ENCODE peak calls at places on chromosomes 2 and 18, in ten cellular contexts. One of them, this sample, is unnamed.

GRCh38 chr2:230411484-230412368 is 4.3 kb upstream of the SP100 start:
- DNase-seq in WTC11: peak
- DNase-seq in HCT116: no peak
- DNase-seq in CD8-positive, alpha-beta T cell: peak
- DNase-seq in naive thymus-derived CD8-positive, alpha-beta T cell: peak
- DNase-seq in fibroblast of mammary gland: peak
- DNase-seq in Kasumi-1: no peak
- DNase-seq in CD4-positive, alpha-beta memory T cell: peak
- DNase-seq in activated T-cell treated with anti-CD3 and anti-CD28 coated beads for 1 hour: peak
- DNase-seq in left cardiac atrium: peak
- DNase-seq in this sample: peak

GRCh38 chr2:94874277-94874997 is 3.2 kb downstream of the TEKT4 start:
- DNase-seq in naive thymus-derived CD8-positive, alpha-beta T cell: peak
- DNase-seq in fibroblast of mammary gland: peak
- DNase-seq in WTC11: peak
- DNase-seq in left cardiac atrium: no peak
- DNase-seq in HCT116: peak
- DNase-seq in activated T-cell treated with anti-CD3 and anti-CD28 coated beads for 1 hour: peak
- DNase-seq in CD4-positive, alpha-beta memory T cell: peak
- DNase-seq in Kasumi-1: peak
- DNase-seq in CD8-positive, alpha-beta T cell: peak
- DNase-seq in this sample: peak

GRCh38 chr18:31454066-31454708 is 6.6 kb downstream of the DSG3 start:
- DNase-seq in naive thymus-derived CD8-positive, alpha-beta T cell: no peak
- DNase-seq in HCT116: peak
- DNase-seq in Kasumi-1: no peak
- DNase-seq in WTC11: no peak
- DNase-seq in fibroblast of mammary gland: peak
- DNase-seq in CD8-positive, alpha-beta T cell: no peak
- DNase-seq in activated T-cell treated with anti-CD3 and anti-CD28 coated beads for 1 hour: no peak
- DNase-seq in left cardiac atrium: no peak
- DNase-seq in CD4-positive, alpha-beta memory T cell: no peak
- DNase-seq in this sample: no peak

GRCh38 chr2:144517825-144518699 is 1.9 kb downstream of the ZEB2 start:
- DNase-seq in left cardiac atrium: no peak
- DNase-seq in HCT116: no peak
- DNase-seq in CD8-positive, alpha-beta T cell: no peak
- DNase-seq in activated T-cell treated with anti-CD3 and anti-CD28 coated beads for 1 hour: no peak
- DNase-seq in naive thymus-derived CD8-positive, alpha-beta T cell: no peak
- DNase-seq in CD4-positive, alpha-beta memory T cell: peak
- DNase-seq in WTC11: no peak
- DNase-seq in fibroblast of mammary gland: no peak
- DNase-seq in Kasumi-1: peak
- DNase-seq in this sample: no peak

GRCh38 chr18:76494181-76494540 is 881 bp downstream of the ZNF516 start:
- DNase-seq in WTC11: peak
- DNase-seq in HCT116: no peak
- DNase-seq in naive thymus-derived CD8-positive, alpha-beta T cell: no peak
- DNase-seq in CD4-positive, alpha-beta memory T cell: peak
- DNase-seq in left cardiac atrium: no peak
- DNase-seq in activated T-cell treated with anti-CD3 and anti-CD28 coated beads for 1 hour: peak
- DNase-seq in Kasumi-1: peak
- DNase-seq in CD8-positive, alpha-beta T cell: no peak
- DNase-seq in fibroblast of mammary gland: peak
- DNase-seq in this sample: no peak

GRCh38 chr18:74775239-74775638 is 177.6 kb downstream of the ZNF407 start:
- DNase-seq in HCT116: no peak
- DNase-seq in left cardiac atrium: no peak
- DNase-seq in Kasumi-1: no peak
- DNase-seq in CD8-positive, alpha-beta T cell: no peak
- DNase-seq in activated T-cell treated with anti-CD3 and anti-CD28 coated beads for 1 hour: no peak
- DNase-seq in naive thymus-derived CD8-positive, alpha-beta T cell: no peak
- DNase-seq in WTC11: no peak
- DNase-seq in CD4-positive, alpha-beta memory T cell: no peak
- DNase-seq in fibroblast of mammary gland: peak
- DNase-seq in this sample: no peak

GRCh38 chr2:219402665-219403515 is 15.2 kb upstream of the DNPEP start:
- DNase-seq in left cardiac atrium: peak
- DNase-seq in WTC11: peak
- DNase-seq in fibroblast of mammary gland: peak
- DNase-seq in HCT116: peak
- DNase-seq in activated T-cell treated with anti-CD3 and anti-CD28 coated beads for 1 hour: peak
- DNase-seq in Kasumi-1: peak
- DNase-seq in CD4-positive, alpha-beta memory T cell: peak
- DNase-seq in CD8-positive, alpha-beta T cell: peak
- DNase-seq in naive thymus-derived CD8-positive, alpha-beta T cell: peak
- DNase-seq in this sample: peak

GRCh38 chr2:85560812-85561279 is 447 bp downstream of the GGCX start:
- DNase-seq in HCT116: no peak
- DNase-seq in CD4-positive, alpha-beta memory T cell: no peak
- DNase-seq in WTC11: no peak
- DNase-seq in left cardiac atrium: no peak
- DNase-seq in CD8-positive, alpha-beta T cell: no peak
- DNase-seq in fibroblast of mammary gland: no peak
- DNase-seq in activated T-cell treated with anti-CD3 and anti-CD28 coated beads for 1 hour: no peak
- DNase-seq in Kasumi-1: no peak
- DNase-seq in naive thymus-derived CD8-positive, alpha-beta T cell: no peak
- DNase-seq in this sample: no peak

GRCh38 chr2:21041943-21042707 is 1.7 kb downstream of the APOB start:
- DNase-seq in Kasumi-1: no peak
- DNase-seq in WTC11: no peak
- DNase-seq in CD4-positive, alpha-beta memory T cell: no peak
- DNase-seq in activated T-cell treated with anti-CD3 and anti-CD28 coated beads for 1 hour: no peak
- DNase-seq in naive thymus-derived CD8-positive, alpha-beta T cell: no peak
- DNase-seq in left cardiac atrium: peak
- DNase-seq in HCT116: no peak
- DNase-seq in fibroblast of mammary gland: peak
- DNase-seq in CD8-positive, alpha-beta T cell: no peak
- DNase-seq in this sample: no peak

GRCh38 chr2:2164326-2164917 is 166.7 kb downstream of the MYT1L start:
- DNase-seq in Kasumi-1: no peak
- DNase-seq in CD4-positive, alpha-beta memory T cell: no peak
- DNase-seq in CD8-positive, alpha-beta T cell: no peak
- DNase-seq in activated T-cell treated with anti-CD3 and anti-CD28 coated beads for 1 hour: no peak
- DNase-seq in WTC11: no peak
- DNase-seq in HCT116: no peak
- DNase-seq in naive thymus-derived CD8-positive, alpha-beta T cell: no peak
- DNase-seq in fibroblast of mammary gland: no peak
- DNase-seq in left cardiac atrium: no peak
- DNase-seq in this sample: no peak

GRCh38 chr2:43852196-43852730 is 13.5 kb downstream of the ABCG8 start:
- DNase-seq in CD4-positive, alpha-beta memory T cell: no peak
- DNase-seq in Kasumi-1: no peak
- DNase-seq in HCT116: no peak
- DNase-seq in CD8-positive, alpha-beta T cell: no peak
- DNase-seq in WTC11: no peak
- DNase-seq in activated T-cell treated with anti-CD3 and anti-CD28 coated beads for 1 hour: no peak
- DNase-seq in left cardiac atrium: no peak
- DNase-seq in fibroblast of mammary gland: no peak
- DNase-seq in naive thymus-derived CD8-positive, alpha-beta T cell: no peak
- DNase-seq in this sample: no peak

GRCh38 chr2:170917219-170917851 is 11.7 kb upstream of the GORASP2 start:
- DNase-seq in naive thymus-derived CD8-positive, alpha-beta T cell: no peak
- DNase-seq in CD4-positive, alpha-beta memory T cell: no peak
- DNase-seq in left cardiac atrium: no peak
- DNase-seq in fibroblast of mammary gland: no peak
- DNase-seq in activated T-cell treated with anti-CD3 and anti-CD28 coated beads for 1 hour: no peak
- DNase-seq in CD8-positive, alpha-beta T cell: no peak
- DNase-seq in WTC11: peak
- DNase-seq in Kasumi-1: no peak
- DNase-seq in HCT116: no peak
- DNase-seq in this sample: no peak

GRCh38 chr2:166653185-166653813 is 159.2 kb upstream of the SCN7A start:
- DNase-seq in fibroblast of mammary gland: peak
- DNase-seq in CD4-positive, alpha-beta memory T cell: no peak
- DNase-seq in Kasumi-1: no peak
- DNase-seq in activated T-cell treated with anti-CD3 and anti-CD28 coated beads for 1 hour: no peak
- DNase-seq in HCT116: no peak
- DNase-seq in left cardiac atrium: no peak
- DNase-seq in naive thymus-derived CD8-positive, alpha-beta T cell: no peak
- DNase-seq in WTC11: no peak
- DNase-seq in CD8-positive, alpha-beta T cell: no peak
- DNase-seq in this sample: no peak

GRCh38 chr2:42923632-42924425 is 131.4 kb upstream of the HAAO start:
- DNase-seq in CD4-positive, alpha-beta memory T cell: no peak
- DNase-seq in WTC11: no peak
- DNase-seq in CD8-positive, alpha-beta T cell: no peak
- DNase-seq in left cardiac atrium: peak
- DNase-seq in fibroblast of mammary gland: peak
- DNase-seq in Kasumi-1: no peak
- DNase-seq in HCT116: no peak
- DNase-seq in activated T-cell treated with anti-CD3 and anti-CD28 coated beads for 1 hour: no peak
- DNase-seq in naive thymus-derived CD8-positive, alpha-beta T cell: no peak
- DNase-seq in this sample: no peak

GRCh38 chr2:145287686-145288085 is 767.8 kb upstream of the ZEB2 start:
- DNase-seq in Kasumi-1: no peak
- DNase-seq in left cardiac atrium: no peak
- DNase-seq in naive thymus-derived CD8-positive, alpha-beta T cell: no peak
- DNase-seq in HCT116: no peak
- DNase-seq in CD4-positive, alpha-beta memory T cell: no peak
- DNase-seq in activated T-cell treated with anti-CD3 and anti-CD28 coated beads for 1 hour: no peak
- DNase-seq in WTC11: no peak
- DNase-seq in fibroblast of mammary gland: peak
- DNase-seq in CD8-positive, alpha-beta T cell: no peak
- DNase-seq in this sample: no peak

GRCh38 chr2:1634681-1635341 is 109.5 kb downstream of the PXDN start:
- DNase-seq in HCT116: no peak
- DNase-seq in naive thymus-derived CD8-positive, alpha-beta T cell: no peak
- DNase-seq in fibroblast of mammary gland: no peak
- DNase-seq in CD8-positive, alpha-beta T cell: no peak
- DNase-seq in CD4-positive, alpha-beta memory T cell: no peak
- DNase-seq in Kasumi-1: no peak
- DNase-seq in WTC11: no peak
- DNase-seq in activated T-cell treated with anti-CD3 and anti-CD28 coated beads for 1 hour: no peak
- DNase-seq in left cardiac atrium: no peak
- DNase-seq in this sample: no peak

GRCh38 chr2:23009545-23010149 is 375.3 kb upstream of the KLHL29 start:
- DNase-seq in activated T-cell treated with anti-CD3 and anti-CD28 coated beads for 1 hour: no peak
- DNase-seq in CD4-positive, alpha-beta memory T cell: no peak
- DNase-seq in naive thymus-derived CD8-positive, alpha-beta T cell: no peak
- DNase-seq in WTC11: no peak
- DNase-seq in HCT116: no peak
- DNase-seq in CD8-positive, alpha-beta T cell: no peak
- DNase-seq in left cardiac atrium: peak
- DNase-seq in fibroblast of mammary gland: peak
- DNase-seq in Kasumi-1: no peak
- DNase-seq in this sample: no peak

GRCh38 chr2:108215794-108216211 is 24.0 kb upstream of the SULT1C3 start:
- DNase-seq in Kasumi-1: peak
- DNase-seq in activated T-cell treated with anti-CD3 and anti-CD28 coated beads for 1 hour: no peak
- DNase-seq in HCT116: peak
- DNase-seq in fibroblast of mammary gland: peak
- DNase-seq in left cardiac atrium: peak
- DNase-seq in CD4-positive, alpha-beta memory T cell: no peak
- DNase-seq in WTC11: no peak
- DNase-seq in CD8-positive, alpha-beta T cell: no peak
- DNase-seq in naive thymus-derived CD8-positive, alpha-beta T cell: no peak
- DNase-seq in this sample: no peak

GRCh38 chr2:161170917-161171594 is 10.8 kb downstream of the TANK start:
- DNase-seq in left cardiac atrium: no peak
- DNase-seq in WTC11: no peak
- DNase-seq in Kasumi-1: no peak
- DNase-seq in fibroblast of mammary gland: peak
- DNase-seq in HCT116: no peak
- DNase-seq in CD8-positive, alpha-beta T cell: no peak
- DNase-seq in activated T-cell treated with anti-CD3 and anti-CD28 coated beads for 1 hour: no peak
- DNase-seq in CD4-positive, alpha-beta memory T cell: no peak
- DNase-seq in naive thymus-derived CD8-positive, alpha-beta T cell: no peak
- DNase-seq in this sample: no peak

GRCh38 chr2:202037086-202037485 is 3.4 kb downstream of the FZD7 start:
- DNase-seq in WTC11: no peak
- DNase-seq in activated T-cell treated with anti-CD3 and anti-CD28 coated beads for 1 hour: no peak
- DNase-seq in CD4-positive, alpha-beta memory T cell: no peak
- DNase-seq in CD8-positive, alpha-beta T cell: no peak
- DNase-seq in HCT116: no peak
- DNase-seq in fibroblast of mammary gland: peak
- DNase-seq in naive thymus-derived CD8-positive, alpha-beta T cell: no peak
- DNase-seq in left cardiac atrium: no peak
- DNase-seq in Kasumi-1: no peak
- DNase-seq in this sample: no peak

GRCh38 chr2:239329972-239330572 is 70.7 kb downstream of the HDAC4 start:
- DNase-seq in fibroblast of mammary gland: no peak
- DNase-seq in HCT116: no peak
- DNase-seq in naive thymus-derived CD8-positive, alpha-beta T cell: no peak
- DNase-seq in WTC11: no peak
- DNase-seq in Kasumi-1: no peak
- DNase-seq in CD4-positive, alpha-beta memory T cell: no peak
- DNase-seq in CD8-positive, alpha-beta T cell: no peak
- DNase-seq in activated T-cell treated with anti-CD3 and anti-CD28 coated beads for 1 hour: no peak
- DNase-seq in left cardiac atrium: no peak
- DNase-seq in this sample: no peak

GRCh38 chr2:96315400-96316071 is 9.6 kb upstream of the ITPRIPL1 start:
- DNase-seq in naive thymus-derived CD8-positive, alpha-beta T cell: no peak
- DNase-seq in left cardiac atrium: no peak
- DNase-seq in HCT116: no peak
- DNase-seq in WTC11: no peak
- DNase-seq in CD8-positive, alpha-beta T cell: no peak
- DNase-seq in fibroblast of mammary gland: peak
- DNase-seq in CD4-positive, alpha-beta memory T cell: peak
- DNase-seq in Kasumi-1: peak
- DNase-seq in activated T-cell treated with anti-CD3 and anti-CD28 coated beads for 1 hour: no peak
- DNase-seq in this sample: no peak

GRCh38 chr2:127182626-127183458 is 37.3 kb downstream of the CYP27C1 start:
- DNase-seq in naive thymus-derived CD8-positive, alpha-beta T cell: no peak
- DNase-seq in CD4-positive, alpha-beta memory T cell: no peak
- DNase-seq in CD8-positive, alpha-beta T cell: no peak
- DNase-seq in HCT116: no peak
- DNase-seq in activated T-cell treated with anti-CD3 and anti-CD28 coated beads for 1 hour: no peak
- DNase-seq in Kasumi-1: peak
- DNase-seq in WTC11: no peak
- DNase-seq in left cardiac atrium: no peak
- DNase-seq in fibroblast of mammary gland: no peak
- DNase-seq in this sample: no peak

GRCh38 chr2:36367497-36368353 is 12.1 kb downstream of the CRIM1 start:
- DNase-seq in WTC11: no peak
- DNase-seq in CD8-positive, alpha-beta T cell: no peak
- DNase-seq in left cardiac atrium: no peak
- DNase-seq in CD4-positive, alpha-beta memory T cell: no peak
- DNase-seq in fibroblast of mammary gland: no peak
- DNase-seq in naive thymus-derived CD8-positive, alpha-beta T cell: no peak
- DNase-seq in Kasumi-1: no peak
- DNase-seq in HCT116: no peak
- DNase-seq in activated T-cell treated with anti-CD3 and anti-CD28 coated beads for 1 hour: no peak
- DNase-seq in this sample: no peak

GRCh38 chr2:129331638-129332037 is 647.8 kb upstream of the RAB6C start:
- DNase-seq in activated T-cell treated with anti-CD3 and anti-CD28 coated beads for 1 hour: no peak
- DNase-seq in Kasumi-1: no peak
- DNase-seq in fibroblast of mammary gland: no peak
- DNase-seq in CD8-positive, alpha-beta T cell: no peak
- DNase-seq in naive thymus-derived CD8-positive, alpha-beta T cell: no peak
- DNase-seq in HCT116: no peak
- DNase-seq in left cardiac atrium: no peak
- DNase-seq in WTC11: peak
- DNase-seq in CD4-positive, alpha-beta memory T cell: no peak
- DNase-seq in this sample: no peak

GRCh38 chr2:179460530-179460929 is 195.9 kb upstream of the SESTD1 start:
- DNase-seq in fibroblast of mammary gland: peak
- DNase-seq in naive thymus-derived CD8-positive, alpha-beta T cell: no peak
- DNase-seq in left cardiac atrium: no peak
- DNase-seq in HCT116: peak
- DNase-seq in CD8-positive, alpha-beta T cell: no peak
- DNase-seq in Kasumi-1: no peak
- DNase-seq in activated T-cell treated with anti-CD3 and anti-CD28 coated beads for 1 hour: no peak
- DNase-seq in CD4-positive, alpha-beta memory T cell: no peak
- DNase-seq in WTC11: no peak
- DNase-seq in this sample: no peak

GRCh38 chr18:65751145-65752085 is 603 bp downstream of the CDH7 start:
- DNase-seq in left cardiac atrium: no peak
- DNase-seq in WTC11: peak
- DNase-seq in CD4-positive, alpha-beta memory T cell: no peak
- DNase-seq in naive thymus-derived CD8-positive, alpha-beta T cell: no peak
- DNase-seq in HCT116: no peak
- DNase-seq in fibroblast of mammary gland: no peak
- DNase-seq in CD8-positive, alpha-beta T cell: no peak
- DNase-seq in activated T-cell treated with anti-CD3 and anti-CD28 coated beads for 1 hour: no peak
- DNase-seq in Kasumi-1: no peak
- DNase-seq in this sample: no peak

GRCh38 chr2:88600038-88600465 is 27.2 kb downstream of the EIF2AK3 start:
- DNase-seq in activated T-cell treated with anti-CD3 and anti-CD28 coated beads for 1 hour: no peak
- DNase-seq in left cardiac atrium: no peak
- DNase-seq in naive thymus-derived CD8-positive, alpha-beta T cell: peak
- DNase-seq in CD8-positive, alpha-beta T cell: peak
- DNase-seq in HCT116: peak
- DNase-seq in WTC11: no peak
- DNase-seq in Kasumi-1: no peak
- DNase-seq in CD4-positive, alpha-beta memory T cell: peak
- DNase-seq in fibroblast of mammary gland: peak
- DNase-seq in this sample: peak

This sample was measured in T follicular helper cell.